ENCODE peak calls at places on chromosomes 13 and 19, in six cellular contexts. R is mucosa of descending colon, A is psoas muscle, M is cardiac muscle cell, Z is OCI-LY7, Y is neuronal stem cell. H is an unnamed sample. For H3K36me3, the result is how much of the 10 kb centered on the place peaks cover.

GRCh38 chr19:22545751-22546150 is 88.4 kb upstream of the ZNF492 start:
- DNase-seq in R (no peak), A (no peak), M (peak), Z (peak), Y (no peak), H (peak)

GRCh38 chr19:3919793-3920192 is 13.1 kb upstream of the NMRK2 start:
- DNase-seq in R (no peak), A (no peak), M (no peak), Z (no peak), Y (no peak), H (no peak)

GRCh38 chr19:16425019-16425418 is 46.8 kb downstream of the EPS15L1 start:
- DNase-seq in R (no peak), A (no peak), M (no peak), Z (no peak), Y (no peak), H (peak)

GRCh38 chr19:29811125-29812079 is at the start of gene CCNE1:
- DNase-seq in R (peak), A (peak), M (peak), Z (peak), Y (peak), H (peak)

GRCh38 chr19:35195822-35196221 is 32.7 kb downstream of the FAM187B start:
- DNase-seq in R (no peak), A (no peak), M (no peak), Z (no peak), Y (no peak), H (no peak)

GRCh38 chr19:53015159-53015558 is 1.4 kb downstream of the ERVV-1 start:
- DNase-seq in R (no peak), A (no peak), M (no peak), Z (no peak), Y (no peak), H (no peak)

GRCh38 chr19:51129716-51130115 is 5.0 kb downstream of the SIGLEC9 start:
- DNase-seq in R (peak), A (no peak), M (no peak), Z (no peak), Y (no peak), H (no peak)

GRCh38 chr13:77637583-77637982 is 59.9 kb upstream of the SLAIN1 start:
- DNase-seq in R (no peak), A (no peak), M (no peak), Z (no peak), Y (no peak), H (no peak)

GRCh38 chr19:50832666-50833065 is 708 bp downstream of the KLK15 start:
- DNase-seq in R (no peak), A (peak), M (no peak), Z (no peak), Y (no peak), H (no peak)

GRCh38 chr19:54558339-54558738 is 15.3 kb upstream of the LILRA2 start:
- DNase-seq in R (no peak), A (no peak), M (no peak), Z (no peak), Y (no peak), H (no peak)

GRCh38 chr13:47076536-47076935 is 179.7 kb upstream of the HTR2A start:
- DNase-seq in R (no peak), A (no peak), M (no peak), Z (no peak), Y (no peak), H (no peak)

GRCh38 chr19:37227996-37228395 is 10.0 kb downstream of the ZNF383 start:
- DNase-seq in R (no peak), A (no peak), M (no peak), Z (peak), Y (no peak), H (peak)

GRCh38 chr13:90070362-90070761 is 1277.1 kb upstream of the MIR17HG start:
- DNase-seq in R (no peak), A (no peak), M (no peak), Z (no peak), Y (no peak), H (no peak)

GRCh38 chr13:102128216-102128800 is 273.5 kb downstream of the FGF14 start:
- DNase-seq in R (no peak), A (no peak), M (no peak), Z (no peak), Y (no peak), H (no peak)

GRCh38 chr19:32450217-32450616 is 44.6 kb downstream of the DPY19L3 start:
- DNase-seq in R (no peak), A (no peak), M (no peak), Z (no peak), Y (no peak), H (no peak)

GRCh38 chr19:32456406-32456805 is 50.8 kb downstream of the DPY19L3 start:
- DNase-seq in R (no peak), A (no peak), M (no peak), Z (no peak), Y (no peak), H (no peak)

GRCh38 chr19:32457540-32457939 is 52.0 kb downstream of the DPY19L3 start:
- DNase-seq in R (no peak), A (no peak), M (no peak), Z (no peak), Y (no peak), H (no peak)

GRCh38 chr19:32458500-32459123 is 53.0 kb downstream of the DPY19L3 start:
- DNase-seq in R (no peak), A (no peak), M (peak), Z (no peak), Y (no peak), H (no peak)

GRCh38 chr19:32453736-32454135 is 48.2 kb downstream of the DPY19L3 start:
- DNase-seq in R (no peak), A (no peak), M (peak), Z (no peak), Y (no peak), H (no peak)
- H3K36me3 ChIP-seq in R (under half), A (under half), M (under half), Z (half or more), Y (under half), H (under half)

DNA sequence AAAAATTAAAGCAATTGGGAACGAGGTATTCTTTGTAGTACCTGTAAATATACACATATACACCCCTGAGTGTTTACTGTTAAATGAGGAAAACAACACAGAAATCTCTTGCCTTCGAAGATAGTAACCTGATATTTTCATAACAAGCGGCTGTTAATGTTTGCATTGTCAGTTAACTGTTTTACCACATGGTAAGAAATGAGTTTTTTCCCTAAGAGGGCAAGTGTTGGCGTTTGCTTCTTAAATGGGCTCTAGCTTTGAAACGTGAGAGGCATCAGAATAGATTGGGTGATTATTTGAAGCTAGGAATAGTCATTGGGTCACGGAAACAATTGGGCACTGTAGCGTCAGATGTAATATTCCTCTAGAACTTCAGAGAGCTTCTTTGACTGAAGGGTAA is 22.0 kb upstream of the UPF3A start:
- DNase-seq in R (no peak), A (no peak), M (no peak), Z (no peak), Y (no peak), H (no peak)
- H3K36me3 ChIP-seq in R (under half), A (half or more), M (half or more), Z (half or more), Y (under half), H (half or more)

DNA sequence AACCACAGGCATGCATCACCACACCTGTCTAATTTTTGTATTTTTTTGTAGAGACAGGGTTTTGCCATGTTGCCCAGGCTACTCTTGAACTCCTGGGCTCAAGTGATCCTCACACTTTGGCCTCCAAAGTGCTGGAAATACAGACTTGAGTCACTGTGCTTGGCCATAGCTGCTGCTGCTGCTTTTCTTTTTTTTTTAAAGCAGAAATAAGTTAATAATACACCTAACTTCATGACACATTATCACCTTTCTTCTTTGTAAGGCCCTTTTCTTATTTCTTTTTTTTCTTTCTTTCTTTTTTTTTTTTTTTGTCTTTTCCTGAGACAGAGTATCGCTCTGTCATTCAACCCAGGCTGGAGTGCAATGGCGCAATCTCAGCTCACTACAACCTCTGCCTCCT is 8.6 kb downstream of the SHKBP1 start:
- DNase-seq in R (no peak), A (no peak), M (no peak), Z (no peak), Y (no peak), H (no peak)
- H3K36me3 ChIP-seq in R (under half), A (under half), M (under half), Z (under half), Y (under half), H (under half)

GRCh38 chr13:79338343-79338742 is 67.7 kb downstream of the RBM26 start:
- DNase-seq in R (no peak), A (no peak), M (no peak), Z (no peak), Y (no peak), H (no peak)
- H3K36me3 ChIP-seq in R (under half), A (half or more), M (half or more), Z (half or more), Y (under half), H (half or more)

GRCh38 chr19:19043881-19044280 is 10.5 kb downstream of the ARMC6 start:
- DNase-seq in R (no peak), A (no peak), M (no peak), Z (no peak), Y (no peak), H (no peak)

GRCh38 chr19:19042732-19043274 is 9.4 kb downstream of the ARMC6 start:
- DNase-seq in R (no peak), A (no peak), M (no peak), Z (no peak), Y (no peak), H (no peak)

GRCh38 chr19:19040417-19040816 is 7.0 kb downstream of the ARMC6 start:
- DNase-seq in R (no peak), A (peak), M (peak), Z (no peak), Y (no peak), H (no peak)

GRCh38 chr19:19043481-19043880 is 10.1 kb downstream of the ARMC6 start:
- DNase-seq in R (no peak), A (no peak), M (no peak), Z (no peak), Y (no peak), H (no peak)

GRCh38 chr19:19039901-19040300 is 6.5 kb downstream of the ARMC6 start:
- DNase-seq in R (no peak), A (no peak), M (no peak), Z (peak), Y (no peak), H (peak)
- H3K36me3 ChIP-seq in R (under half), A (under half), M (under half), Z (half or more), Y (under half), H (under half)

DNA sequence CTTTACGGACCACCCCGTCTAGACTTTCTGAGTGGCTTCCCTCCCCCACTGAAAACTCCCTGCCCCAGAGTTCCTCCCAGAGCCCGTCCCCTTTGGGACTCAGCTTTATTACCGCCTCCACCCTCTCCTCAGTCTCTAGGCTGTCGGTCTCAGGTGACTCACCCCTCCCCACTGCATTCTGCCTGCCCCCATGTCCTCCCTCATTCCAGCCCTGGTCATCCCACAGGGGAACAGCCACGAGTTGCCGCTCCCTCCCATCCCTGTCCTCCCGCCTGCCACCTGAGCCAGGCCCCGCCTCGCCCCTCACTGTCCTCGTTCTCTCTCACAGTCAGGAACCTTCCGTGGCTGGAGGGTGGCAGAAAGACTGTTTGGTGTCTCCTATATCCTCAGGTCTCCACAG is 57.3 kb downstream of the SMARCA4 start:
- DNase-seq in R (no peak), A (no peak), M (no peak), Z (no peak), Y (no peak), H (no peak)
- H3K36me3 ChIP-seq in R (under half), A (half or more), M (half or more), Z (half or more), Y (half or more), H (under half)

DNA sequence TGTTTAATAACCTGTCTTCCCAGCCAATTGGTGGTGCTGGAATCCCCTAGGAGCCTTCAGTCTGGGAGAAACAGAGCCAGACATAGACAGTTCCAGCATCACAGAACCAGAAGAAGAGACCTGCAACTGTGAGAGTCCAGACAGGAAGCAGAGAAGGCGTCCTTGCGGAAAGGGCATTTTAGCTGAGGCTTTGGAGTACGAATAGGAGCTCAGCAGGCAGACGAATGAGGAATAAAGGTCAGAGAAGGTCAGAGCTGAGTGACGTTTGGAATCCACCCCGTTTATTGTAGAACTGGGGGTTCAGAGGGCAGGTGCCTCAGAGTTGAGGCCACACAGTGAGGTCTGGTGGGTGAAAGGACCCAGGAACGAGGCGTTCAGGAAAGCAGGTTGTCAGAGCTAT is 5.2 kb downstream of the ARRDC2 start:
- DNase-seq in R (no peak), A (no peak), M (no peak), Z (no peak), Y (no peak), H (no peak)
- H3K36me3 ChIP-seq in R (under half), A (half or more), M (under half), Z (half or more), Y (under half), H (under half)

DNA sequence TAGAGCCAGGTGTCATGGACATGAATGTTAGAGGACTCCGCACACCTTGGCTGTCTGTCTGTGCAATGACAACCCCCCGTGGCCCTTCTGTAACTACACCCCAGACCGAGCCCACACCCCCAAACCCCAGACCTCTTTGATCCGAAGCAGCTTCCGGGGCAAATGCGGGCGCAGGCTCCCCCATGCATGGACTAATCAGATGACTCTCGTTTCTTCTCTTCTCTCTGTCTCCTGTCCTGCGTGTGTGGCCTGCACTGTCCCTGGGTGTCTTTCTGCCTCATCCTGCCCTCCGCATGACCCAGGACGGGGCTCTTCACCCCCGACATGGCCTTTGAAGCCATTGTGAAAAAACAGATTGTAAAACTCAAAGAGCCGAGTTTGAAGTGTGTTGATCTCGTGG is 38.9 kb downstream of the TMED1 start:
- DNase-seq in R (no peak), A (no peak), M (no peak), Z (no peak), Y (no peak), H (no peak)
- H3K36me3 ChIP-seq in R (under half), A (half or more), M (under half), Z (half or more), Y (under half), H (under half)

GRCh38 chr13:20019033-20019432 is 60.5 kb downstream of the ZMYM2 start:
- DNase-seq in R (no peak), A (no peak), M (no peak), Z (no peak), Y (no peak), H (no peak)
- H3K36me3 ChIP-seq in R (under half), A (under half), M (under half), Z (half or more), Y (under half), H (half or more)

GRCh38 chr19:5262721-5263120 is 77.9 kb downstream of the PTPRS start:
- DNase-seq in R (peak), A (no peak), M (no peak), Z (no peak), Y (no peak), H (no peak)

GRCh38 chr19:5257155-5258045 is 83.2 kb downstream of the PTPRS start:
- DNase-seq in R (peak), A (no peak), M (no peak), Z (no peak), Y (no peak), H (no peak)

GRCh38 chr19:5261151-5261890 is 79.3 kb downstream of the PTPRS start:
- DNase-seq in R (peak), A (peak), M (no peak), Z (no peak), Y (no peak), H (no peak)

GRCh38 chr19:5260381-5260967 is 80.1 kb downstream of the PTPRS start:
- DNase-seq in R (peak), A (no peak), M (no peak), Z (no peak), Y (no peak), H (no peak)

DNA sequence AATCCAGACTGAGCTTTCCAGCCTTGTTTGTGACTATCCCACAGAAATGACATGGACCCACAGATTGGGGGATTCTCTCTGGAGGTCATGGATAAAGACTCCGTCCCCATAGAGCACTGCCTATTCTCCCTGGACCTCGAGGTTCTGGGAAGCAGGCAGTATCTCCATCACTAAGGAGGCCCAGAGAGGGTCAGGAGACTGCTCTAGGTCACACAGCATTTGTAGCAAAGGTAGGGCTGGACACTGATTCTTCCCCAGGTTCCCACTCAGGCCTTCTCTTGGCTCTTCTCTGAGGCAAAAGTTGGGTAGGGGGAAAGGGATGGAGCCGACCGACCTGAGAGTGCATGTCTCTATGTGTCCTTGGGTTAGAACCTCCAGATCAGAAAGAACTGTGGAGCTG is 80.9 kb downstream of the PTPRS start:
- DNase-seq in R (no peak), A (no peak), M (no peak), Z (no peak), Y (no peak), H (no peak)
- H3K36me3 ChIP-seq in R (under half), A (half or more), M (under half), Z (under half), Y (half or more), H (under half)

H was measured in Karpas-422.